ENCODE peak calls at places on chromosomes 13 and 19, in six cellular contexts. U is CD4-positive, alpha-beta T cell; F is body of pancreas; S is heart right ventricle; K is testis; N is right lobe of liver. A is an unnamed sample.

GRCh38 chr19:49983645-49984229 is 22.8 kb upstream of the SIGLEC11 start:
- DNase-seq in U (peak; percentile 81), F (peak; percentile 75), S (peak; percentile 41), K (peak; percentile 82), N (peak; percentile 66), A (no peak)

GRCh38 chr19:6718741-6719539 is 1.5 kb downstream of the C3 start:
- DNase-seq in U (no peak), F (peak; percentile 62), S (no peak), K (peak; percentile 56), N (peak; percentile 88), A (peak; percentile 88)

GRCh38 chr19:38975861-38976271 is 324 bp upstream of the FBXO17 start:
- DNase-seq in U (no peak), F (peak; percentile 35), S (no peak), K (peak; percentile 32), N (no peak), A (no peak)

GRCh38 chr19:13120817-13121216 is 2.8 kb downstream of the NACC1 start:
- DNase-seq in U (no peak), F (no peak), S (no peak), K (no peak), N (no peak), A (no peak)

GRCh38 chr19:37572203-37572602 is 22.4 kb downstream of the ZNF571 start:
- DNase-seq in U (no peak), F (no peak), S (no peak), K (no peak), N (no peak), A (no peak)

GRCh38 chr13:51246411-51247298 is 24.5 kb downstream of the FAM124A start:
- DNase-seq in U (no peak), F (no peak), S (peak; percentile 65), K (no peak), N (no peak), A (peak; percentile 19)

GRCh38 chr13:21686761-21687391 is 16.0 kb downstream of the FGF9 start:
- DNase-seq in U (no peak), F (no peak), S (no peak), K (no peak), N (no peak), A (no peak)

GRCh38 chr19:2443116-2443784 is 13.5 kb downstream of the LMNB2 start:
- DNase-seq in U (no peak), F (no peak), S (no peak), K (no peak), N (no peak), A (peak; percentile 78)

GRCh38 chr13:76638882-76639281 is 247.3 kb downstream of the KCTD12 start:
- DNase-seq in U (no peak), F (no peak), S (no peak), K (no peak), N (no peak), A (no peak)

DNA sequence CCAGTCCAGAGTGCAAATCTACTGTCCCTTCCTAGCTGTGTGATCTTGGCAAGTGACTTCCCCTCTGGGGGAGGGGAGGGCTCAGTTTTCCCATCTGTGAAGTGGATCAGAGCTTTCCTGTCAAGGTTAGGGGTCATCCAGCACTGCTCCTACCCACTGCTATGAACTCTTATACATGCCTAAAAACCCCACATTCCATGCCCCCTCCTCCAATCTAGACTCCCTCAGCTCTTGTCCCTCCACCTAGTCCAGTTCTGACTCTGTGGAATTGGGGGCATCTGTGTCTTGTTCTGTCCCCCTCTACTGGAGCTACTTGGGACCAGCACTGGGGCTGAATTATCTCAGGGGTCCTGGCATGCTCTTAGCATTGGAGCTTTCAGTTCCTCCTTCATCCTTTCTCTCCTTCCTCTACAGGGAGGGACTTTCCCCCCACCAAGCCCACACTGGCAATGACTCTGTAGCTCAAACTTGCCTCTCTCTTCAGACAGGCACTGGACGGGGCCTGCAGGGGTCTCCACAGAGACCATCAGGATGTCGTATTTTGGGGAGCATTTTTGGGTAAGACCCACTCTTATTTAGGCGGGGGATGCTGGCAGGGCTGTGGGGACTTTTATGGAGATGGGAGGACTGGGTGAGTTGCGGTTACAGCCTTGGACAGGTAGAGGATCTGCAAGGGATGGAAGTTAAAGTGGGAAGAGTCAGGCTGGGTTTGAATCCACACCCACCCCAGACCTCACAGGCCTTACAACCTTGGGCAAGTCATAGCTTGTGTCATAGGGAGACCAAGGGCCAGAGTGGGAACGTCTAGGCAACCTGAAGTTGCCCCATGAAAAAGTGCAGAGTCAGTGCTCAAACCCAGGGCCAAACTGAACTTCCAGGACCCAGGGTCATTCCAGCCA is 3.6 kb downstream of the FCHO1 start:
- DNase-seq in U (no peak), F (no peak), S (no peak), K (no peak), N (no peak), A (no peak)
- TF ChIP-seq CTCF in U (no peak), F (no peak), S (no peak), K (no peak), N (no peak), A (no peak)

DNA sequence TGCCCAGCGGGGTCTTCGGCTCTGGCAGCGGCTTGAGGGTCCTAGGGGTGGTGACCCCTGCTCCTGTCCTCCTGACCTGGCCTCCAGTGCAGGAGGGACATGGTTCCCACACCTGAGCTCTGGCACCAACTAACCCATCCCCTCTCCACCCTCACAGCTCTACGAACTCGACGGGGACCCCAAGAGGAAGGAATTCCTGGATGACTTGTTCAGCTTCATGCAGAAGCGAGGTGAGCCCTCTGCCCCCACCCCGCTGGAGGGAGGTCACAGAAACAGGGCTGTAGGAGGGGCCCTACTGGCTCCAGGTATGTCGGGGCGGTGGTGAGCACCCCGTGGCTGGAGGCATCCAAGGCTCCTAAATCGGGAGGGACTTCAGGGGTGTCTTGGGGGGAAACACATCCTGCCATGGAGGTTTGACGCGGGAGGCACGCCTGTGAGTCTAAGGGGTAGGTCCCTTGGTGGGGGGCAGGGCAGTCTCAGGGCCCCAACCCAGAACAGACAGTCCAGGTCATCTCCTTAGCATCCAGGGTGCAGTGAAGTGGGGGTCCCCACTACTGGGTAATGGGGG is 24.1 kb upstream of the WDR18 start:
- DNase-seq in U (no peak), F (no peak), S (no peak), K (no peak), N (no peak), A (no peak)
- TF ChIP-seq CTCF in U (no peak), F (no peak), S (no peak), K (no peak), N (no peak), A (no peak)

DNA sequence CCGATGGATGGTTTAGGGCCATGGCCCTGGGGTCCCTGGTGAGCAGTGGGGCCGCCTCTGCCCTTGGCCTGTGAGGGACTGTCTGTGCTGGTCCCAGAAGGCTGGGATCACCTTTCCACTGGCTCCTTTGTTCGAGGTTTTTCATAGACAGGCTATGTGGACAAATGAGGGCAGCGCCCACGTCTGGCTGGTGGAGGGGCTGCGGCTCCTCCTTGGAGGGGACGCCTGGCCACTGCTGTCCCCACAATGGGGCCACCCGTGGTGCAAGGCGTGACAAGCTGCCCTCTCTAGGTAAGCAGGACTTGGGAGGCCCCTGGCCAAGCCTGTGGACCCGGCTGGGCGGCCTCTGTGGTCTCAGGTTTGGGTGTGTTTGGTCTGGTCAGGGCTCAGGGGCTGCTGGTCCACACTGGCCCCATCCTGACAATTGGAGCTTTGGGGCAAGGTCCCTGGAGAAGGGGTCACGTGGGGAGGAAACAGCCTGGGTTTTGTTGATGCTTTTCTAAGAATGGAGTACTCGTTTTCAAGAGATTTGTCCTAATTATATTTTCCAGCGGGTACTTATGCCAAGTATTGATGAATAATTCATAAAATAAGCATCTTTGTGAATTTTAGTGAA is 33.3 kb downstream of the MCF2L start:
- DNase-seq in U (no peak), F (no peak), S (no peak), K (no peak), N (no peak), A (peak; percentile 74)
- TF ChIP-seq CTCF in U (no peak), F (no peak), S (peak; percentile 32), K (no peak), N (no peak), A (no peak)

GRCh38 chr13:49679244-49679643 is 12.0 kb downstream of the EBPL start:
- DNase-seq in U (no peak), F (peak; percentile 26), S (no peak), K (peak; percentile 46), N (no peak), A (no peak)
- TF ChIP-seq CTCF in U (no peak), F (no peak), S (peak; percentile 9), K (no peak), N (peak; percentile 32), A (no peak)

GRCh38 chr19:52188822-52189744 is 769 bp upstream of the PPP2R1A start:
- DNase-seq in U (peak; percentile 6), F (no peak), S (no peak), K (no peak), N (peak; percentile 78), A (no peak)
- TF ChIP-seq CTCF in U (no peak), F (no peak), S (no peak), K (peak; percentile 39), N (no peak), A (peak; percentile 32)

DNA sequence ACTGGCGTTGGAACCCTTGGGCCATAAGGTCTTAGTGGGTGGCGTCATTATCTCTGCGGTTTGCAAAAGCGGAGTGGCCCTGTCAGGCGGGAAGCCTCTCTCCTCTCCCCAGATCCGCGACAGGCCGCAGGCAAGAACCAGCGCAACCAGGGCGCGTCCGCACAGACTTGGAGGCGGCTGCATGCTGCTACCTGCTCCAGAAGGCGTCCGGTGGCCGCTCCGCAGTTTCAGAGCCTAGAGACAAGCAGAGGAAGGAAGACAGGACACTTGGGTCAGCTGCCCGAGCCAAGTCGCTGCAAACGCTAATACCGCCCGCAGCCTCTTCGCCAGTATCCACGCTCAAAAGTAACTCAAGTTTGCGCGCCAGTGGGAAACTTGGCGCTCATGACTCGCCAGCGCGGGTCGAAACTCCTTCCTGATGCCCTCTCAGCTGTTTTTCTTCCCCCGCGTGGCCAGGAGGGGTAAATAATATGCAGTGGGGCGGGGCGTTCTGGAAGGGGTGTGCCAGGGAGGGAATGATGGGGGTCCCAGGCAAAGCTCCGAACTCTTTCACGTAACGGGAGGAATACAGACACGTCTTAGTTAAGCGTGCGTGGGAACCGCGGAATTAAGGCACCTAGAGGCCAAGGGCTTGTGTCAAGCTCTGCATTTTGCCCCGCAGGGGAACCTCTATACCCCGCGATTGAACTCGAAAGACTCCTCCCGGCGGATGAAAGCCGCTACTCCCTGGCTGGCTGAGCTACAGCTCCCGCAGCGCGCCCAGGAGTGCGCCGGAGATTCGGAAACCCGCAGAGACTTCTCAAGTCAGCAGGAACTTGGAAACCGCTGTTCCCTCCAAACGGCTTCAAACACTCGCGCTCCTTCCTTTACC is at the start of gene EDNRB:
- DNase-seq in U (no peak), F (peak; percentile 25), S (peak; percentile 72), K (peak; percentile 39), N (peak; percentile 40), A (peak; percentile 83)
- TF ChIP-seq CTCF in U (no peak), F (no peak), S (peak; percentile 12), K (no peak), N (no peak), A (peak; percentile 35)